ENCODE peak calls at places on chromosomes 1 and 21, in four cellular contexts. W, Q, I and B are unnamed samples.

GRCh38 chr1:19547814-19548213 is 62.5 kb upstream of the CAPZB start:
- DNase-seq in W (peak), Q (no peak), I (no peak), B (no peak)

GRCh38 chr21:41932576-41933258 is 21.1 kb downstream of the C2CD2 start:
- DNase-seq in W (peak), Q (no peak), I (no peak), B (no peak)

GRCh38 chr1:160671603-160672002 is 24.8 kb upstream of the SLAMF1 start:
- DNase-seq in W (no peak), Q (no peak), I (no peak), B (no peak)

GRCh38 chr21:28592205-28592845 is 400.4 kb downstream of the LTN1 start:
- DNase-seq in W (no peak), Q (no peak), I (no peak), B (no peak)

GRCh38 chr1:90393025-90393424 is 324.1 kb downstream of the BARHL2 start:
- DNase-seq in W (peak), Q (no peak), I (no peak), B (no peak)

GRCh38 chr1:44339731-44340130 is 15.3 kb downstream of the ERI3 start:
- DNase-seq in W (no peak), Q (no peak), I (no peak), B (no peak)

GRCh38 chr1:112388436-112388835 is 7.6 kb upstream of the CTTNBP2NL start:
- DNase-seq in W (no peak), Q (no peak), I (no peak), B (no peak)

GRCh38 chr1:173852105-173852504 is 15.7 kb downstream of the GAS5 start:
- DNase-seq in W (no peak), Q (no peak), I (no peak), B (no peak)

GRCh38 chr1:92909321-92909720 is 51.9 kb downstream of the DIPK1A start:
- DNase-seq in W (peak), Q (no peak), I (no peak), B (no peak)

GRCh38 chr1:29414091-29414490 is 177.8 kb downstream of the PTPRU start:
- DNase-seq in W (no peak), Q (no peak), I (no peak), B (no peak)

GRCh38 chr1:41898191-41898713 is 20.5 kb downstream of the HIVEP3 start:
- DNase-seq in W (peak), Q (no peak), I (no peak), B (peak)

GRCh38 chr1:231921951-231922350 is 295.4 kb downstream of the DISC1 start:
- DNase-seq in W (peak), Q (no peak), I (no peak), B (no peak)

GRCh38 chr1:153393926-153394325 is 3.1 kb upstream of the S100A8 start:
- DNase-seq in W (no peak), Q (no peak), I (peak), B (no peak)

DNA sequence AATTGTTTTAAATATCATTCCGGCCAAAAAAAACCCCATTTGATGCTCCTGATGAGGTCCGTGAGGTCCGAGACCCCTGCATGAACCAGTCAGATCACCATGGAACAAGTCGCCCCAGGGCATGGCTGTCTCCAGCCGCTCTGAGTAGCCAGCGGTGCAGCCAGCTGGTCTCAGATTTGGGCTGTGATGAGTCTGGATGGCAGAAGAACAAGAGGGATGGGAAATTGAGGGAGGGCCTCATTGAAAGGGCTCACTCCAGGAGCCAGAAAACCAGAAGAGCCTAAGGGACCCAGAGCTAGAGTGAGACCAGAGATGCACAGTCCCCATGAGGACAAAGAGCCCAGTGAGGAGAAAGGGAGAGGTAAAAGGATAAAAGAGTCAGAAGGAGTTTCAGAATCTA is 174.0 kb downstream of the TOMM20 start:
- DNase-seq in W (no peak), Q (no peak), I (no peak), B (no peak)
- TF ChIP-seq CTCF in W (no peak), Q (no peak), I (no peak), B (no peak)

GRCh38 chr1:14987829-14988603 is 165.5 kb upstream of the TMEM51 start:
- DNase-seq in W (no peak), Q (no peak), I (no peak), B (no peak)

GRCh38 chr1:14988636-14989035 is 164.9 kb upstream of the TMEM51 start:
- DNase-seq in W (no peak), Q (no peak), I (no peak), B (no peak)

GRCh38 chr1:14980801-14981200 is 172.7 kb upstream of the TMEM51 start:
- DNase-seq in W (no peak), Q (no peak), I (no peak), B (peak)

GRCh38 chr1:14982029-14982428 is 171.5 kb upstream of the TMEM51 start:
- DNase-seq in W (no peak), Q (no peak), I (no peak), B (no peak)

DNA sequence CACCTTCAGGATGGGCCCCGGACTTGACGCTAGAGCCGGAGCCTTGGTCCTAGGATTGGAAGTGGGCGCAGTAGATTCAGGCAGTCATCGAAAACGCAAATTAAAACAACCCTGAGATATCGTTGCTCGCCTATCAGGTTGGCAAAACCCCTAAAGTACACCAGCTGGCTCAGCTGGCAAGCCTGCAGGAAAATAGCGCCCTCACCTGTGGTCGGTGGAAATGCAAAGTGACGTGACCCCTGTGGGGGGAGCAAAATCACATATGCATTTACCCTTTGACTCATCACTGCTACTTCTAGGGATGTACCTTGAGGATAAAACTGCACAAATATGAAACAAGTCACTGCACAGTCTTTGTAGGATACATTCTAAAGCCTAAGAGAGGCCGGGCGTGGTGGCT is 170.3 kb upstream of the TMEM51 start:
- DNase-seq in W (no peak), Q (no peak), I (no peak), B (no peak)
- TF ChIP-seq CTCF in W (no peak), Q (no peak), I (peak), B (peak)

GRCh38 chr1:168567568-168567967 is 8.8 kb upstream of the XCL1 start:
- DNase-seq in W (no peak), Q (no peak), I (no peak), B (no peak)

GRCh38 chr1:168561989-168562388 is 14.4 kb upstream of the XCL1 start:
- DNase-seq in W (no peak), Q (no peak), I (no peak), B (no peak)

GRCh38 chr1:168565825-168566224 is 10.6 kb upstream of the XCL1 start:
- DNase-seq in W (no peak), Q (no peak), I (no peak), B (no peak)

GRCh38 chr1:168570652-168571051 is 5.8 kb upstream of the XCL1 start:
- DNase-seq in W (no peak), Q (no peak), I (no peak), B (no peak)

DNA sequence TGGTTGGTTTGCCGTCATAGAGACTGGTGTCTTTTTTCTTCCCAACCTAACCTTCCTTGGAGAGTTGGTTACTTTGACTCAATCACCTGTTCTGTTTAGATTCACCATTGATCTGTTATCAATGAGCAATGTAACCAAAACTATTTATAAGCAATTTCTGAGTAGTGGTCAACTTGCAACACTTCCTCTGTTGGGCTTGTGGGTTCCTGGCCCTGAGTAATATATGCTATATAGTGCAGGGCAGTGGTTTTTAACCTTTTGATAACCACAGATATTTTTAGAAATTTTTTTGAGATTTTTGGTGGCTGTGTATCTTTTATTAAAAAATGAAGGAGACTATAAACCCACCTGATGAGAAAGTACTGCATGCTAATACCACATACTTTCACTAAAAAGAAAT is 9.4 kb upstream of the XCL1 start:
- DNase-seq in W (no peak), Q (no peak), I (no peak), B (no peak)
- TF ChIP-seq CTCF in W (no peak), Q (no peak), I (no peak), B (no peak)

DNA sequence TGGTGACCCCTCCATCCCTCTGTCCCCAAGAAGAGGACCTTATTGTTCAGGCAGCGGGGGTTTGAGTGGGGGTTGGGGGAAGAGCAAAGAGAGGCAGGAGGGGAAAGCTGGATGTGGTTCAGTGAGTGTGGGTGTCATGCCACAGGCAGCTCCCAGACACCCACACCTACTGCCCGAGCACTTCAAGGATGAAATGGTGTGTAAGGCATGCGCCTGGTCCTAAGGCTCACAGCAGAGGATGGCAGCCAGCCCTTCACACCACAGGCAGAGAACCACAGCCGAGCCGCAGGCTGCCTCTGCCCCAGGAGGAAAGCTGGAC is 49.9 kb upstream of the STUM start:
- DNase-seq in W (no peak), Q (no peak), I (peak), B (no peak)
- TF ChIP-seq CTCF in W (no peak), Q (no peak), I (no peak), B (no peak)

GRCh38 chr1:192491804-192492554 is 83.6 kb upstream of the RGS1 start:
- DNase-seq in W (peak), Q (no peak), I (no peak), B (no peak)
- TF ChIP-seq CTCF in W (no peak), Q (no peak), I (no peak), B (no peak)

GRCh38 chr1:196147530-196147929 is 460.7 kb downstream of the KCNT2 start:
- DNase-seq in W (no peak), Q (no peak), I (no peak), B (no peak)

GRCh38 chr1:196142111-196142510 is 466.1 kb downstream of the KCNT2 start:
- DNase-seq in W (no peak), Q (no peak), I (no peak), B (no peak)

GRCh38 chr1:196144588-196144987 is 463.7 kb downstream of the KCNT2 start:
- DNase-seq in W (peak), Q (no peak), I (no peak), B (no peak)

GRCh38 chr1:196148367-196148970 is 459.8 kb downstream of the KCNT2 start:
- DNase-seq in W (peak), Q (no peak), I (no peak), B (no peak)

GRCh38 chr1:196143602-196144342 is 464.5 kb downstream of the KCNT2 start:
- DNase-seq in W (no peak), Q (no peak), I (peak), B (no peak)
- TF ChIP-seq CTCF in W (no peak), Q (no peak), I (peak), B (no peak)

DNA sequence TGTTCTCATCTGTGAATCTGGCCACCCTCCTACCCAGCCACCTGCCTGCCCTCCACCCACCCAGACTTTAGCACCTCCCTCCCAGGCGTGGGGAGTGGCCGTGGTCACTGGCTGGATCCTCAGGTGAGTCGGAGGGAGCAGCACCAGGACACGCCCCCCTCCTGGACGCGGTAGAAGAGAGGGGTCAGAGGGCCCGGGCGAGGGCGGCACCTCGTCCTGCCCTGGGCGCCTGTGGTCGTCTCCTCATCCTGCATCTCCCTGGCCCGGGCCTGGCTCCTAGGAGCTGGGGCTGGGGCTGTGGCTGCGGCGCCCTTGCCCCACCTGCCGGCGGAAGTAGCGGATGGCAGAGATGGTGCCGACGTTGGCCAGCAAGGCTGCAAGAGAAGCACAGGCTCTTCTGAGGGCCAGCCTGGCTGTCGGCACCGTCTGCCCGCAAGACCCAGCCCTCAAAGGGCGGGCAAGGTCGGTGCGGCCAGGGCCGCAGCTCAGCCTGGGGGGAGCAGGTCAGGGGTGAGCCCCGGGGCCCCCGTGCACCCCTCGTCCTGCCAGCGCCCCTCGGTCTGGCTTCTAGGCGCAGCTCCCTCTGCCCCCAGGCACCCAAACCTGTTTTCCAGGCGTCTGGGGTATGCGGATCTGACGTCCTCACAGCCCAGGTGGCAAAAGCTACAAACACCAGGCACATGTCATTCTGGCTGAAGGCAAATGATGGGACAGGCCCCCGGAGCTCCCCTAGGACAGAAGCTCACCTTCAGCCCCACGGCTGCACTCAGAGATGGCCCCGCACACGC is 5.8 kb downstream of the PERM1 start:
- DNase-seq in W (peak), Q (peak), I (peak), B (peak)
- TF ChIP-seq CTCF in W (peak), Q (peak), I (peak), B (peak)

GRCh38 chr1:201498621-201499020 is 8.3 kb downstream of the CSRP1 start:
- DNase-seq in W (no peak), Q (no peak), I (no peak), B (no peak)
- TF ChIP-seq CTCF in W (no peak), Q (no peak), I (no peak), B (no peak)

GRCh38 chr1:219791766-219792165 is 136.6 kb downstream of the SLC30A10 start:
- DNase-seq in W (no peak), Q (no peak), I (no peak), B (no peak)
- TF ChIP-seq CTCF in W (no peak), Q (no peak), I (no peak), B (no peak)

GRCh38 chr1:76766381-76766780 is 100.9 kb upstream of the ST6GALNAC5 start:
- DNase-seq in W (no peak), Q (no peak), I (no peak), B (no peak)

DNA sequence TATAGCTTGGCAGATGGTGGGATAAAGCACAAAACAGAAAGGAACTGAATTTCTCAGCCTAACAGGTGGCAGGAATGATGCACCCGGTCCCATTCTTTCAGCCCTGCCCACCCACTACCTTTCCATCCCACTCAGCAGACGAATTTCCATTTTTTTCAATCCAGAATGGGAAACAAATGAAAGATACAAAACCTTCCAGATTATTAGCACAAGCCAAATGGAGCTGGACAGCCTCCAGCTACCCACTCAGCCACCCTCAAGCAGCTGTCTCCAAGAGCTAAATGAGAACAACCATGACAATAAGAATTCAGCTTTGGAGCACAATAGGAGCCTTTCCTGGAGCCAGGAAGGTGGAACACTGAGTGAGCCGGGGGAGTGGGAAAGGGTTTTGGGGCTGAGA is 96.3 kb upstream of the ST6GALNAC5 start:
- DNase-seq in W (no peak), Q (no peak), I (no peak), B (no peak)
- TF ChIP-seq CTCF in W (no peak), Q (no peak), I (no peak), B (no peak)